ENCODE peak calls at places on chromosomes 12 and 14, in seven cellular contexts. S, F, O, B, Y, H and G are unnamed samples.

GRCh38 chr14:30558362-30558674 is 640 bp upstream of the G2E3 start:
- DNase-seq in S (no peak), F (no peak), Y (no peak), B (no peak), H (no peak), O (no peak), G (no peak)

GRCh38 chr12:86827409-86827808 is 571.2 kb upstream of the MGAT4C start:
- DNase-seq in Y (no peak), S (no peak), O (no peak), F (no peak), B (no peak), H (no peak), G (no peak)

GRCh38 chr12:21476949-21477348 is 24.5 kb downstream of the RECQL start:
- DNase-seq in F (no peak), S (no peak), H (no peak), O (no peak), B (no peak), Y (no peak), G (no peak)

GRCh38 chr12:124369055-124369900 is 74.4 kb downstream of the RFLNA start:
- DNase-seq in H (no peak), Y (no peak), B (no peak), O (peak; percentile 96), S (no peak), F (no peak), G (no peak)

GRCh38 chr12:107622005-107622404 is 63.6 kb upstream of the PWP1 start:
- DNase-seq in F (no peak), H (no peak), B (peak; percentile 61), Y (no peak), S (no peak), O (no peak), G (peak; percentile 78)

GRCh38 chr12:15789215-15790171 is at the start of gene EPS8:
- DNase-seq in O (peak; percentile 94), H (peak; percentile 92), B (peak; percentile 90), S (peak; percentile 74), F (peak; percentile 92), Y (peak; percentile 78), G (peak; percentile 92)

GRCh38 chr12:31322651-31323248 is 3.2 kb downstream of the SINHCAF start:
- DNase-seq in F (no peak), O (no peak), B (no peak), Y (no peak), H (no peak), S (no peak), G (peak; percentile 51)

GRCh38 chr12:88552672-88553079 is 27.6 kb downstream of the KITLG start:
- DNase-seq in Y (no peak), S (no peak), H (no peak), O (no peak), B (no peak), F (no peak), G (no peak)

GRCh38 chr12:79331870-79332269 is 358.9 kb downstream of the PAWR start:
- DNase-seq in B (no peak), Y (no peak), F (no peak), S (no peak), H (no peak), O (no peak), G (no peak)

GRCh38 chr12:4011597-4011996 is 138.4 kb upstream of the PARP11 start:
- DNase-seq in Y (no peak), S (no peak), H (no peak), O (no peak), B (no peak), F (no peak), G (no peak)

GRCh38 chr14:79544671-79545070 is 666.6 kb downstream of the DIO2 start:
- DNase-seq in B (no peak), O (no peak), H (no peak), F (no peak), S (no peak), Y (no peak), G (no peak)

GRCh38 chr14:101022121-101022520 is 118.6 kb upstream of the RTL1 start:
- DNase-seq in O (peak; percentile 53), F (no peak), B (peak; percentile 3), H (no peak), S (no peak), Y (no peak), G (no peak)

GRCh38 chr14:99971929-99972747 is 93.1 kb upstream of the EVL start:
- DNase-seq in S (no peak), B (peak; percentile 29), F (peak; percentile 43), O (no peak), H (peak; percentile 62), Y (no peak), G (peak; percentile 47)

GRCh38 chr12:54173066-54173726 is 15.6 kb downstream of the SMUG1 start:
- DNase-seq in S (no peak), H (peak; percentile 55), F (peak; percentile 42), Y (no peak), O (no peak), B (peak; percentile 48), G (peak; percentile 78)

GRCh38 chr12:9941838-9942237 is 9.7 kb upstream of the CLEC2A start:
- DNase-seq in O (no peak), Y (no peak), S (no peak), F (no peak), H (no peak), B (no peak), G (no peak)

GRCh38 chr14:90184094-90184493 is 72.3 kb upstream of the PSMC1 start:
- DNase-seq in S (no peak), H (no peak), O (no peak), B (no peak), F (no peak), Y (no peak), G (no peak)

GRCh38 chr14:104546021-104546491 is 33.5 kb upstream of the C14orf180 start:
- DNase-seq in S (no peak), B (no peak), H (no peak), F (no peak), O (no peak), Y (no peak), G (no peak)

GRCh38 chr14:74846968-74847549 is 28.9 kb downstream of the PROX2 start:
- DNase-seq in O (no peak), B (no peak), Y (no peak), F (no peak), H (no peak), S (no peak), G (no peak)

GRCh38 chr14:56659964-56660551 is 80.5 kb downstream of the TMEM260 start:
- DNase-seq in O (no peak), Y (no peak), H (no peak), F (no peak), B (no peak), S (no peak), G (peak; percentile 73)

GRCh38 chr12:88627501-88627900 is 47.2 kb upstream of the KITLG start:
- DNase-seq in B (no peak), H (no peak), F (no peak), S (no peak), Y (no peak), O (no peak), G (no peak)

GRCh38 chr12:5124401-5124800 is 80.7 kb downstream of the KCNA5 start:
- DNase-seq in H (no peak), F (no peak), Y (no peak), O (no peak), S (no peak), B (no peak), G (no peak)

GRCh38 chr12:3048540-3048939 is 28.6 kb upstream of the TSPAN9 start:
- DNase-seq in F (no peak), O (no peak), S (no peak), H (no peak), Y (no peak), B (no peak), G (no peak)

GRCh38 chr14:31270196-31270772 is 62.7 kb upstream of the HECTD1 start:
- DNase-seq in F (peak; percentile 19), S (no peak), H (peak; percentile 31), Y (no peak), B (peak; percentile 52), O (no peak), G (peak; percentile 65)

GRCh38 chr14:74654931-74655330 is 42.9 kb upstream of the LTBP2 start:
- DNase-seq in S (no peak), H (no peak), B (no peak), Y (no peak), O (no peak), F (no peak), G (no peak)

GRCh38 chr12:3633396-3633795 is 119.5 kb downstream of the CRACR2A start:
- DNase-seq in H (no peak), Y (no peak), F (no peak), O (no peak), B (no peak), S (no peak), G (no peak)

GRCh38 chr12:112121780-112122565 is 3.4 kb upstream of the TRAFD1 start:
- DNase-seq in O (peak; percentile 81), Y (no peak), F (no peak), S (no peak), B (no peak), H (no peak), G (peak; percentile 31)

GRCh38 chr12:83954071-83954789 is 958.4 kb downstream of the SLC6A15 start:
- DNase-seq in F (no peak), H (no peak), B (no peak), S (no peak), Y (no peak), O (no peak), G (no peak)

GRCh38 chr12:119679081-119679480 is 11.1 kb downstream of the PRKAB1 start:
- DNase-seq in Y (no peak), O (no peak), H (no peak), F (no peak), S (no peak), B (no peak), G (no peak)

GRCh38 chr12:80187660-80188090 is 88.3 kb downstream of the OTOGL start:
- DNase-seq in S (no peak), H (no peak), F (peak; percentile 40), Y (no peak), B (no peak), O (no peak), G (no peak)

GRCh38 chr14:96215845-96216244 is 11.2 kb downstream of the BDKRB2 start:
- DNase-seq in B (no peak), O (no peak), Y (no peak), S (no peak), H (no peak), F (no peak), G (no peak)

GRCh38 chr12:91493308-91493707 is 310.7 kb upstream of the DCN start:
- DNase-seq in Y (no peak), F (no peak), S (no peak), H (no peak), B (no peak), O (no peak), G (no peak)

GRCh38 chr12:120748242-120748641 is 22.6 kb downstream of the ACADS start:
- DNase-seq in Y (no peak), O (no peak), F (no peak), H (no peak), S (no peak), B (no peak), G (no peak)

GRCh38 chr14:64720190-64720589 is 16.0 kb downstream of the PLEKHG3 start:
- DNase-seq in O (no peak), Y (no peak), H (no peak), B (peak; percentile 5), S (no peak), F (no peak), G (no peak)

GRCh38 chr12:76644950-76645349 is 85.4 kb upstream of the OSBPL8 start:
- DNase-seq in Y (no peak), S (no peak), F (no peak), B (no peak), O (no peak), H (no peak), G (no peak)

GRCh38 chr12:69151254-69151751 is 88.1 kb upstream of the CPSF6 start:
- DNase-seq in Y (no peak), S (no peak), H (no peak), O (no peak), F (no peak), B (no peak), G (no peak)

GRCh38 chr12:112208511-112208910 is 83.2 kb downstream of the TRAFD1 start:
- DNase-seq in O (no peak), Y (no peak), H (no peak), S (no peak), F (no peak), B (no peak), G (no peak)

GRCh38 chr14:55116246-55117030 is 12.6 kb upstream of the LGALS3 start:
- DNase-seq in B (no peak), Y (no peak), S (no peak), H (no peak), F (no peak), O (no peak), G (no peak)

GRCh38 chr12:17592472-17592871 is 497.5 kb downstream of the RERGL start:
- DNase-seq in B (no peak), H (no peak), O (no peak), F (no peak), Y (no peak), S (no peak), G (no peak)